ENCODE peak calls at places on chromosomes 3 and 15, in ten cellular contexts. F is stomach, Y is H1, V is transverse colon, C is Panc1, O is sigmoid colon, N is suprapubic skin, G is upper lobe of left lung, A is esophagus muscularis mucosa, I is breast epithelium. L is an unnamed sample. For H3K4me1, the result is how much of the 10 kb centered on the place peaks cover.

GRCh38 chr3:5464684-5465083 is 277.2 kb downstream of the EDEM1 start:
- DNase-seq in F (no peak), Y (no peak), V (no peak), C (no peak), O (no peak), N (no peak), G (no peak), A (no peak), I (no peak), L (no peak)

GRCh38 chr3:33030802-33031201 is 66.1 kb downstream of the GLB1 start:
- DNase-seq in F (no peak), Y (no peak), V (no peak), C (no peak), O (no peak), N (no peak), G (no peak), A (no peak), I (no peak), L (peak)

GRCh38 chr15:48963524-48964113 is at the start of gene SHC4:
- DNase-seq in F (peak), Y (no peak), V (peak), C (no peak), O (peak), N (peak), G (no peak), A (no peak), I (peak), L (peak)

GRCh38 chr3:12886106-12886679 is 44.8 kb upstream of the RPL32 start:
- DNase-seq in F (no peak), Y (no peak), V (no peak), C (no peak), O (no peak), N (no peak), G (no peak), A (no peak), I (no peak), L (no peak)

GRCh38 chr3:171458857-171459129 is 1.4 kb downstream of the TNIK start:
- DNase-seq in F (no peak), Y (peak), V (no peak), C (no peak), O (no peak), N (no peak), G (no peak), A (no peak), I (no peak), L (peak)

GRCh38 chr3:33834117-33834495 is 35.7 kb downstream of the PDCD6IP start:
- DNase-seq in F (no peak), Y (no peak), V (no peak), C (no peak), O (no peak), N (no peak), G (no peak), A (no peak), I (no peak), L (no peak)

GRCh38 chr3:71924721-71925120 is 139.8 kb upstream of the PROK2 start:
- DNase-seq in F (no peak), Y (no peak), V (no peak), C (no peak), O (no peak), N (no peak), G (no peak), A (no peak), I (no peak), L (no peak)

GRCh38 chr3:126538316-126538715 is 14.4 kb downstream of the CHST13 start:
- DNase-seq in F (no peak), Y (peak), V (peak), C (no peak), O (peak), N (peak), G (peak), A (no peak), I (peak), L (no peak)

GRCh38 chr3:78337801-78338211 is 1297.9 kb downstream of the ROBO2 start:
- DNase-seq in F (no peak), Y (no peak), V (no peak), C (no peak), O (no peak), N (no peak), G (no peak), A (no peak), I (no peak), L (no peak)

GRCh38 chr3:11288021-11288491 is 15.9 kb downstream of the ATG7 start:
- DNase-seq in F (no peak), Y (no peak), V (no peak), C (no peak), O (no peak), N (no peak), G (no peak), A (no peak), I (no peak), L (no peak)

GRCh38 chr3:13244695-13245449 is 171.6 kb upstream of the IQSEC1 start:
- DNase-seq in F (no peak), Y (no peak), V (no peak), C (no peak), O (no peak), N (no peak), G (no peak), A (no peak), I (no peak), L (no peak)

GRCh38 chr15:75663931-75664421 is 16.3 kb downstream of the SNX33 start:
- DNase-seq in F (peak), Y (no peak), V (peak), C (no peak), O (no peak), N (no peak), G (peak), A (no peak), I (no peak), L (no peak)

GRCh38 chr3:143640774-143641173 is 207.5 kb downstream of the SLC9A9 start:
- DNase-seq in F (no peak), Y (no peak), V (no peak), C (no peak), O (no peak), N (no peak), G (no peak), A (no peak), I (no peak), L (no peak)

GRCh38 chr15:42955518-42955917 is 34.9 kb upstream of the TTBK2 start:
- DNase-seq in F (no peak), Y (no peak), V (no peak), C (no peak), O (no peak), N (no peak), G (no peak), A (no peak), I (no peak), L (no peak)

GRCh38 chr15:42954291-42954690 is 33.7 kb upstream of the TTBK2 start:
- DNase-seq in F (no peak), Y (no peak), V (no peak), C (no peak), O (no peak), N (no peak), G (no peak), A (no peak), I (no peak), L (no peak)
- H3K4me1 ChIP-seq in F (under half), Y (under half), V (under half), C (under half), O (under half), N (under half), G (under half), A (under half), I (under half), L (under half)

GRCh38 chr15:40314723-40315276 is 7.1 kb upstream of the PLCB2 start:
- DNase-seq in F (no peak), Y (no peak), V (no peak), C (no peak), O (no peak), N (no peak), G (no peak), A (no peak), I (no peak), L (no peak)
- TF ChIP-seq POLR2AphosphoS5 in F (no peak), Y (no peak), V (no peak), C (no peak), O (no peak), N (no peak), G (no peak), A (no peak), I (no peak), L (no peak)

GRCh38 chr3:192082733-192083660 is 622.0 kb downstream of the PYDC2 start:
- DNase-seq in F (no peak), Y (no peak), V (no peak), C (no peak), O (no peak), N (no peak), G (no peak), A (no peak), I (no peak), L (no peak)
- H3K27ac ChIP-seq in F (no peak), Y (no peak), V (no peak), C (no peak), O (no peak), N (no peak), G (no peak), A (no peak), I (no peak), L (no peak)

DNA sequence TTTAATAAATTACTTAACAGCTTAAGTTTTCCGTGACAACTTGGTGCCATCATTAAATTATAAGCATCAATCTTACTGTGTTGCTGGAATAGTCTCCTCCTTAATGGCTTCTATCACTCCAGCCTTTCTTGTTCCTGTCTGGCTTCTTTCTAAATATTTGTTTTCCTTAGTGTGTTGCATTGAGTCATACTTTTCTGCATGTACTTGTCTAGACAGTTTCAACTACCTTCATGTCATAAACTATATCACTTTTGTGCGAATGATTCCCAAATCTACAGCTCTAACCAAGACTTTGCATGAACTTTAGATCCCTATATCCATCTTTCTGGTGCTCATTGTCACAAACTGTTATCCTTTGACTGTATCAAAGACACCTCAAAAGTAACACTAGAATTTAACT is 78.4 kb downstream of the AKAP13 start:
- DNase-seq in F (no peak), Y (no peak), V (no peak), C (no peak), O (no peak), N (no peak), G (no peak), A (no peak), I (no peak), L (no peak)
- H3K4me1 ChIP-seq in F (under half), Y (under half), V (under half), C (under half), O (under half), N (under half), G (under half), A (half or more), I (under half), L (under half)